ENCODE peak calls at places on chromosomes 6 and 20, in nine cellular contexts. L, O, M, R, H, K, S, A and T are unnamed samples.

GRCh38 chr6:3762359-3762758 is 10.8 kb upstream of the PXDC1 start:
- DNase-seq in L (no peak), O (no peak), M (no peak), R (no peak), H (no peak), K (no peak), S (no peak), A (no peak), T (no peak)

GRCh38 chr6:32969685-32970412 is 1.5 kb downstream of the BRD2 start:
- DNase-seq in L (peak; percentile 91), O (peak; percentile 97), M (peak; percentile 77), R (peak; percentile 44), H (peak; percentile 93), K (peak; percentile 71), S (peak; percentile 51), A (peak; percentile 82), T (peak; percentile 65)

GRCh38 chr20:45917790-45918141 is 5.8 kb upstream of the PLTP start:
- DNase-seq in L (no peak), O (no peak), M (no peak), R (no peak), H (no peak), K (no peak), S (no peak), A (no peak), T (no peak)

GRCh38 chr6:148452921-148453320 is 110.3 kb downstream of the SASH1 start:
- DNase-seq in L (no peak), O (no peak), M (no peak), R (no peak), H (no peak), K (no peak), S (no peak), A (no peak), T (no peak)

GRCh38 chr6:7691675-7692452 is 34.0 kb upstream of the BMP6 start:
- DNase-seq in L (peak; percentile 93), O (peak; percentile 72), M (no peak), R (peak; percentile 90), H (peak; percentile 95), K (no peak), S (no peak), A (no peak), T (no peak)

GRCh38 chr20:62413896-62414481 is 6.9 kb upstream of the CABLES2 start:
- DNase-seq in L (no peak), O (no peak), M (no peak), R (peak; percentile 47), H (no peak), K (no peak), S (no peak), A (no peak), T (no peak)

GRCh38 chr6:11762782-11763459 is 15.7 kb downstream of the ADTRP start:
- DNase-seq in L (no peak), O (no peak), M (no peak), R (no peak), H (no peak), K (no peak), S (no peak), A (no peak), T (no peak)

GRCh38 chr6:155377061-155377460 is 62.8 kb upstream of the TFB1M start:
- DNase-seq in L (peak; percentile 80), O (peak; percentile 87), M (no peak), R (no peak), H (peak; percentile 66), K (no peak), S (no peak), A (no peak), T (no peak)

GRCh38 chr6:82022614-82023102 is 224.9 kb downstream of the IBTK start:
- DNase-seq in L (peak; percentile 98), O (peak; percentile 89), M (no peak), R (no peak), H (peak; percentile 93), K (no peak), S (no peak), A (no peak), T (no peak)

GRCh38 chr20:39986231-39986904 is 702.7 kb downstream of the MAFB start:
- DNase-seq in L (peak; percentile 48), O (peak; percentile 55), M (peak; percentile 8), R (no peak), H (peak; percentile 63), K (peak; percentile 35), S (no peak), A (no peak), T (no peak)

GRCh38 chr20:35967979-35968640 is at the start of gene CNBD2:
- DNase-seq in L (no peak), O (no peak), M (no peak), R (no peak), H (no peak), K (no peak), S (no peak), A (no peak), T (no peak)

GRCh38 chr20:24746351-24746685 is 202.8 kb upstream of the CST7 start:
- DNase-seq in L (peak; percentile 91), O (no peak), M (peak; percentile 49), R (peak; percentile 76), H (peak; percentile 98), K (peak; percentile 66), S (no peak), A (no peak), T (no peak)

GRCh38 chr6:118080547-118080946 is 173.5 kb downstream of the SLC35F1 start:
- DNase-seq in L (no peak), O (no peak), M (no peak), R (no peak), H (peak; percentile 3), K (no peak), S (no peak), A (no peak), T (no peak)

GRCh38 chr20:61850457-61850856 is 215.2 kb downstream of the TAF4 start:
- DNase-seq in L (no peak), O (no peak), M (no peak), R (no peak), H (no peak), K (no peak), S (no peak), A (no peak), T (no peak)

GRCh38 chr6:3553254-3553653 is 96.4 kb upstream of the SLC22A23 start:
- DNase-seq in L (no peak), O (no peak), M (no peak), R (no peak), H (no peak), K (no peak), S (no peak), A (no peak), T (no peak)

GRCh38 chr6:26045939-26046368 is 41.3 kb upstream of the HFE start:
- DNase-seq in L (no peak), O (no peak), M (no peak), R (no peak), H (no peak), K (no peak), S (no peak), A (no peak), T (no peak)

GRCh38 chr20:63409834-63410435 is 48.8 kb upstream of the CHRNA4 start:
- DNase-seq in L (no peak), O (no peak), M (no peak), R (no peak), H (no peak), K (no peak), S (no peak), A (no peak), T (no peak)

GRCh38 chr20:32519367-32519730 is 65.8 kb downstream of the NOL4L start:
- DNase-seq in L (no peak), O (no peak), M (no peak), R (no peak), H (no peak), K (no peak), S (no peak), A (no peak), T (no peak)

GRCh38 chr20:62545901-62546525 is 70.2 kb upstream of the GATA5 start:
- DNase-seq in L (no peak), O (no peak), M (no peak), R (no peak), H (no peak), K (no peak), S (no peak), A (no peak), T (no peak)

GRCh38 chr6:95133578-95133977 is 443.8 kb upstream of the MANEA start:
- DNase-seq in L (peak; percentile 57), O (no peak), M (peak; percentile 50), R (no peak), H (peak; percentile 68), K (no peak), S (no peak), A (no peak), T (no peak)

GRCh38 chr20:3804781-3805180 is 8.7 kb downstream of the CDC25B start:
- DNase-seq in L (no peak), O (no peak), M (no peak), R (no peak), H (no peak), K (no peak), S (no peak), A (no peak), T (no peak)

GRCh38 chr6:22877946-22878705 is 308.8 kb downstream of the HDGFL1 start:
- DNase-seq in L (no peak), O (peak; percentile 80), M (no peak), R (no peak), H (no peak), K (no peak), S (no peak), A (no peak), T (no peak)

GRCh38 chr6:32186496-32186840 is 2.4 kb upstream of the AGER start:
- DNase-seq in L (no peak), O (no peak), M (no peak), R (no peak), H (no peak), K (no peak), S (no peak), A (no peak), T (no peak)

GRCh38 chr6:39243809-39244208 is 14.5 kb upstream of the KCNK5 start:
- DNase-seq in L (no peak), O (no peak), M (no peak), R (no peak), H (no peak), K (no peak), S (no peak), A (no peak), T (no peak)

GRCh38 chr20:15556869-15557268 is 1016.4 kb downstream of the KIF16B start:
- DNase-seq in L (peak; percentile 24), O (no peak), M (no peak), R (no peak), H (no peak), K (no peak), S (no peak), A (no peak), T (no peak)

GRCh38 chr20:38247166-38247509 is 13.4 kb downstream of the KIAA1755 start:
- DNase-seq in L (no peak), O (no peak), M (no peak), R (no peak), H (no peak), K (no peak), S (no peak), A (no peak), T (no peak)